ENCODE peak calls at places on chromosomes 3 and 15, in ten cellular contexts. U is activated CD4-positive, alpha-beta memory T cell treated with anti-CD3 and anti-CD28 coated beads, Interleukin-2, amount 10 ng/mL, durations not matched to agents 7 days and 5 days; M is HEK293T; V is GM13977; Y is NCI-H1417; G is fibroblast of pulmonary artery; O is stomach; T is renal cortical epithelial cell; P is Daoy; Q is anterior cingulate cortex. K is an unnamed sample.

GRCh38 chr3:188746291-188746783 is 425.4 kb upstream of the TPRG1 start:
- DNase-seq in V (no peak), T (no peak), U (no peak), P (no peak), O (no peak), G (no peak), Q (no peak), M (no peak), Y (no peak), K (no peak)

GRCh38 chr3:44993471-44994205 is 17.6 kb downstream of the EXOSC7 start:
- DNase-seq in P (peak), T (peak), G (peak), Y (no peak), M (no peak), Q (no peak), V (no peak), O (no peak), U (no peak), K (peak)

GRCh38 chr15:50979041-50979440 is 70.6 kb downstream of the AP4E1 start:
- DNase-seq in V (no peak), Y (no peak), M (no peak), T (peak), G (peak), U (no peak), P (no peak), Q (no peak), O (no peak), K (no peak)

GRCh38 chr3:119819806-119820205 is 37.9 kb downstream of the NR1I2 start:
- DNase-seq in T (no peak), V (no peak), Q (no peak), G (no peak), P (no peak), M (no peak), O (no peak), Y (no peak), U (no peak), K (peak)

GRCh38 chr3:28138047-28138446 is 103.4 kb upstream of the CMC1 start:
- DNase-seq in G (no peak), O (no peak), U (no peak), P (no peak), Y (no peak), V (no peak), M (no peak), T (no peak), Q (no peak), K (no peak)

GRCh38 chr3:24201301-24201700 is 256.2 kb downstream of the NR1D2 start:
- DNase-seq in Y (no peak), U (no peak), P (peak), Q (no peak), V (no peak), O (no peak), T (peak), M (no peak), G (no peak), K (peak)

GRCh38 chr3:49027634-49028033 is 1.6 kb downstream of the IMPDH2 start:
- DNase-seq in T (no peak), P (no peak), O (no peak), M (no peak), G (no peak), U (no peak), Q (no peak), V (no peak), Y (no peak), K (no peak)

GRCh38 chr3:28347374-28348285 is 891 bp upstream of the ZCWPW2 start:
- DNase-seq in V (no peak), U (no peak), G (peak), M (no peak), P (peak), T (no peak), Q (no peak), Y (no peak), O (no peak), K (peak)

GRCh38 chr3:78580691-78581090 is 1187.1 kb downstream of the ROBO1 start:
- DNase-seq in U (no peak), O (no peak), V (no peak), Q (no peak), T (no peak), P (no peak), M (no peak), Y (no peak), G (no peak), K (no peak)

GRCh38 chr3:197343656-197344408 is 45.4 kb upstream of the DLG1 start:
- DNase-seq in Q (no peak), U (no peak), P (no peak), Y (no peak), M (no peak), G (peak), T (no peak), O (no peak), V (no peak), K (no peak)

GRCh38 chr15:78540955-78541743 is 905 bp downstream of the PSMA4 start:
- DNase-seq in G (no peak), P (no peak), T (no peak), Y (no peak), M (peak), U (peak), V (peak), Q (no peak), O (no peak), K (no peak)

GRCh38 chr3:13480340-13481318 is 523 bp downstream of the HDAC11 start:
- DNase-seq in U (peak), G (no peak), M (no peak), T (no peak), P (no peak), O (no peak), V (no peak), Y (peak), Q (peak), K (peak)

GRCh38 chr3:108936924-108937689 is 16.6 kb downstream of the GUCA1C start:
- DNase-seq in V (no peak), P (no peak), T (peak), O (no peak), G (no peak), M (no peak), Q (no peak), U (no peak), Y (no peak), K (no peak)

GRCh38 chr15:80163217-80163616 is 10.4 kb downstream of the FAH start:
- DNase-seq in G (no peak), Q (no peak), O (no peak), Y (no peak), P (no peak), M (no peak), T (no peak), V (no peak), U (no peak), K (no peak)

GRCh38 chr15:68187559-68187958 is 17.6 kb downstream of the CALML4 start:
- DNase-seq in Q (peak), M (no peak), O (peak), V (no peak), P (peak), G (peak), T (no peak), U (no peak), Y (no peak), K (no peak)

GRCh38 chr3:128681277-128681829 is 30.7 kb upstream of the RPN1 start:
- DNase-seq in Y (no peak), M (no peak), O (no peak), Q (no peak), V (no peak), U (no peak), P (no peak), G (no peak), T (peak), K (no peak)

GRCh38 chr3:180417241-180417640 is 184.7 kb upstream of the TTC14 start:
- DNase-seq in P (no peak), M (no peak), V (no peak), G (peak), Y (no peak), U (no peak), O (no peak), Q (no peak), T (peak), K (no peak)

GRCh38 chr15:57680021-57680420 is 26.5 kb upstream of the POLR2M start:
- DNase-seq in M (no peak), U (no peak), O (no peak), Y (no peak), T (peak), Q (no peak), V (no peak), G (peak), P (peak), K (peak)

GRCh38 chr3:52295809-52296208 is 8.2 kb downstream of the GLYCTK start:
- DNase-seq in U (no peak), Y (no peak), G (no peak), M (no peak), P (no peak), Q (no peak), V (no peak), T (no peak), O (no peak), K (no peak)

GRCh38 chr3:101643009-101643844 is 33.7 kb downstream of the ZBTB11 start:
- DNase-seq in T (no peak), G (no peak), P (no peak), O (no peak), U (no peak), Q (no peak), M (no peak), Y (no peak), V (no peak), K (no peak)

GRCh38 chr3:153103406-153103945 is 58.5 kb upstream of the RAP2B start:
- DNase-seq in P (no peak), V (no peak), T (peak), Q (no peak), Y (no peak), G (no peak), U (no peak), O (no peak), M (no peak), K (peak)

GRCh38 chr3:171323934-171324535 is 136.2 kb downstream of the TNIK start:
- DNase-seq in O (no peak), G (peak), U (no peak), Y (no peak), M (no peak), Q (no peak), T (no peak), V (no peak), P (peak), K (peak)

GRCh38 chr3:155323063-155323666 is 29.7 kb upstream of the STRIT1 start:
- DNase-seq in M (peak), V (peak), T (peak), Y (peak), O (no peak), U (no peak), Q (no peak), G (peak), P (peak), K (peak)

GRCh38 chr15:77508541-77509505 is 88.1 kb downstream of the HMG20A start:
- DNase-seq in Q (peak), M (no peak), U (no peak), T (no peak), Y (no peak), G (peak), V (no peak), P (peak), O (peak), K (peak)

GRCh38 chr15:37056168-37056893 is 44.0 kb downstream of the MEIS2 start:
- DNase-seq in M (no peak), U (no peak), Q (no peak), G (peak), Y (peak), T (peak), P (no peak), V (no peak), O (no peak), K (peak)

GRCh38 chr3:146968204-146968651 is 363.1 kb upstream of the PLSCR5 start:
- DNase-seq in V (no peak), O (no peak), U (no peak), Y (no peak), P (peak), M (no peak), Q (no peak), T (peak), G (peak), K (peak)